ENCODE peak calls at places on chromosomes 1 and 21, in four cellular contexts. L is stimulated activated CD4-positive, alpha-beta T cell treated with anti-CD3 and anti-CD28 coated beads, Interleukin-4, amount 100 ng/mL, for 48 hours; M is WTC11; S is T-helper 1 cell. Z is an unnamed sample.

GRCh38 chr1:89130716-89131115 is 4.8 kb upstream of the GBP2 start:
- DNase-seq in L (no peak), M (no peak), S (no peak), Z (no peak)

GRCh38 chr1:227272428-227272827 is 45.9 kb downstream of the CDC42BPA start:
- DNase-seq in L (no peak), M (no peak), S (no peak), Z (no peak)

GRCh38 chr1:81498370-81499184 is 302.2 kb upstream of the ADGRL2 start:
- DNase-seq in L (no peak), M (no peak), S (no peak), Z (no peak)

GRCh38 chr1:180249725-180250498 is 19.8 kb downstream of the LHX4 start:
- DNase-seq in L (no peak), M (no peak), S (no peak), Z (no peak)

GRCh38 chr21:16476056-16476850 is 746.5 kb downstream of the USP25 start:
- DNase-seq in L (no peak), M (no peak), S (no peak), Z (no peak)

GRCh38 chr21:34850166-34850695 is 181.4 kb downstream of the CLIC6 start:
- DNase-seq in L (no peak), M (no peak), S (no peak), Z (no peak)

GRCh38 chr1:40876891-40877290 is 14.7 kb upstream of the CITED4 start:
- DNase-seq in L (no peak), M (no peak), S (no peak), Z (no peak)

GRCh38 chr1:210344706-210345105 is 16.0 kb downstream of the HHAT start:
- DNase-seq in L (no peak), M (no peak), S (no peak), Z (no peak)

GRCh38 chr21:41506526-41507520 is 1.1 kb downstream of the TMPRSS2 start:
- DNase-seq in L (no peak), M (peak), S (no peak), Z (no peak)

GRCh38 chr1:59041878-59042277 is 255.0 kb upstream of the FGGY start:
- DNase-seq in L (no peak), M (no peak), S (no peak), Z (no peak)

GRCh38 chr1:235885654-235886238 is 19.0 kb upstream of the LYST start:
- DNase-seq in L (no peak), M (no peak), S (no peak), Z (no peak)

GRCh38 chr1:156738407-156738806 is 2.5 kb downstream of the MRPL24 start:
- DNase-seq in L (no peak), M (no peak), S (no peak), Z (no peak)

GRCh38 chr1:111660204-111661150 is 40.9 kb downstream of the RAP1A start:
- DNase-seq in L (no peak), M (no peak), S (no peak), Z (no peak)

GRCh38 chr21:43290529-43291346 is 121.9 kb downstream of the CRYAA start:
- DNase-seq in L (no peak), M (peak), S (no peak), Z (no peak)

GRCh38 chr1:177567393-177567792 is 396.6 kb downstream of the BRINP2 start:
- DNase-seq in L (no peak), M (peak), S (no peak), Z (no peak)

GRCh38 chr1:42322577-42322976 is 12.5 kb downstream of the FOXJ3 start:
- DNase-seq in L (no peak), M (no peak), S (no peak), Z (no peak)

GRCh38 chr1:62229468-62229867 is 34.8 kb downstream of the L1TD1 start:
- DNase-seq in L (no peak), M (peak), S (no peak), Z (no peak)

GRCh38 chr1:92940541-92940940 is 20.7 kb downstream of the DIPK1A start:
- DNase-seq in L (no peak), M (no peak), S (no peak), Z (no peak)

GRCh38 chr21:31781737-31782136 is 49.8 kb upstream of the SCAF4 start:
- DNase-seq in L (no peak), M (no peak), S (no peak), Z (peak)

GRCh38 chr1:220956861-220957605 is 77.8 kb downstream of the HLX start:
- DNase-seq in L (no peak), M (no peak), S (no peak), Z (no peak)

GRCh38 chr1:211517006-211517405 is 25.0 kb upstream of the RD3 start:
- DNase-seq in L (no peak), M (peak), S (no peak), Z (no peak)

GRCh38 chr1:94970783-94971182 is 43.9 kb upstream of the CNN3 start:
- DNase-seq in L (no peak), M (no peak), S (no peak), Z (no peak)

GRCh38 chr1:31657972-31658510 is 13.4 kb upstream of the PEF1 start:
- DNase-seq in L (no peak), M (no peak), S (no peak), Z (no peak)

GRCh38 chr1:231926933-231927332 is 300.3 kb downstream of the DISC1 start:
- DNase-seq in L (no peak), M (no peak), S (no peak), Z (no peak)

GRCh38 chr1:167599839-167600581 is 30.0 kb upstream of the RCSD1 start:
- DNase-seq in L (no peak), M (no peak), S (peak), Z (peak)

GRCh38 chr1:2173546-2174347 is 20.8 kb downstream of the FAAP20 start:
- DNase-seq in L (no peak), M (no peak), S (no peak), Z (no peak)

GRCh38 chr1:230867119-230867902 is 1.0 kb downstream of the C1orf198 start:
- DNase-seq in L (no peak), M (no peak), S (no peak), Z (peak)

GRCh38 chr1:195218428-195219212 is 1389.6 kb downstream of the KCNT2 start:
- DNase-seq in L (no peak), M (no peak), S (no peak), Z (no peak)

GRCh38 chr1:225736651-225737097 is 41.0 kb upstream of the SRP9 start:
- DNase-seq in L (no peak), M (no peak), S (no peak), Z (no peak)

GRCh38 chr1:154608522-154609294 is 722 bp upstream of the ADAR start:
- DNase-seq in L (peak), M (peak), S (peak), Z (peak)

GRCh38 chr1:46077669-46078068 is 54.8 kb downstream of the PIK3R3 start:
- DNase-seq in L (no peak), M (no peak), S (no peak), Z (peak)

GRCh38 chr1:211735208-211736170 is 60.1 kb upstream of the NEK2 start:
- DNase-seq in L (no peak), M (no peak), S (no peak), Z (no peak)

GRCh38 chr1:186957339-186957738 is 128.6 kb downstream of the PLA2G4A start:
- DNase-seq in L (no peak), M (no peak), S (no peak), Z (no peak)

GRCh38 chr1:31575373-31576140 is 758 bp upstream of the TINAGL1 start:
- DNase-seq in L (no peak), M (peak), S (no peak), Z (no peak)

GRCh38 chr1:203663294-203663693 is 36.7 kb downstream of the ATP2B4 start:
- DNase-seq in L (no peak), M (no peak), S (no peak), Z (no peak)

GRCh38 chr1:40078512-40079333 is 18.3 kb downstream of the PPT1 start:
- DNase-seq in L (peak), M (peak), S (peak), Z (peak)

Z was measured in NCI-H1694 treated with DMSO at 0.1 percent for 48 hours.